ENCODE peak calls at places on chromosomes 7 and 10, in nine cellular contexts. N is C1 segment of cervical spinal cord; I is M059J; M is activated naive CD4-positive, alpha-beta T cell treated with anti-CD3 and anti-CD28 coated beads for 36 hours; R is stimulated activated CD4-positive, alpha-beta T cell treated with anti-CD3 and anti-CD28 coated beads, Interleukin-15, amount 100 ng/mL, for 1 hour; Z is GM12878; E is psoas muscle; J is mesothelial cell of epicardium; D is globus pallidus. S is an unnamed sample.

GRCh38 chr7:95863623-95864022 is 91.3 kb downstream of the DYNC1I1 start:
- DNase-seq in N (no peak), I (no peak), M (no peak), R (no peak), Z (no peak), E (no peak), J (no peak), D (no peak), S (no peak)

GRCh38 chr7:1447551-1448244 is 11.6 kb downstream of the MICALL2 start:
- DNase-seq in N (peak; percentile 49), I (no peak), M (no peak), R (no peak), Z (no peak), E (no peak), J (no peak), D (peak; percentile 80), S (peak; percentile 75)

GRCh38 chr10:121448768-121449456 is 149.3 kb downstream of the FGFR2 start:
- DNase-seq in N (no peak), I (no peak), M (no peak), R (no peak), Z (peak; percentile 40), E (no peak), J (no peak), D (no peak), S (no peak)

GRCh38 chr7:154844499-154844898 is 158.4 kb downstream of the PAXIP1 start:
- DNase-seq in N (no peak), I (no peak), M (no peak), R (no peak), Z (no peak), E (no peak), J (no peak), D (no peak), S (no peak)

GRCh38 chr7:40918701-40919271 is 784.0 kb downstream of the SUGCT start:
- DNase-seq in N (no peak), I (peak; percentile 88), M (no peak), R (no peak), Z (no peak), E (no peak), J (no peak), D (no peak), S (no peak)

GRCh38 chr7:41809487-41810257 is 106.8 kb upstream of the INHBA start:
- DNase-seq in N (no peak), I (peak; percentile 51), M (no peak), R (no peak), Z (no peak), E (no peak), J (no peak), D (no peak), S (no peak)

GRCh38 chr7:100825215-100825671 is 2.1 kb downstream of the EPHB4 start:
- DNase-seq in N (no peak), I (no peak), M (no peak), R (no peak), Z (no peak), E (no peak), J (no peak), D (no peak), S (peak; percentile 42)

GRCh38 chr7:47501406-47501805 is 80.5 kb downstream of the TNS3 start:
- DNase-seq in N (no peak), I (peak; percentile 50), M (no peak), R (no peak), Z (no peak), E (no peak), J (no peak), D (no peak), S (no peak)

GRCh38 chr7:277228-277627 is 12.7 kb upstream of the FOXL3 start:
- DNase-seq in N (no peak), I (no peak), M (no peak), R (no peak), Z (no peak), E (no peak), J (no peak), D (no peak), S (no peak)

GRCh38 chr7:95104739-95105138 is 197.3 kb downstream of the PPP1R9A start:
- DNase-seq in N (no peak), I (peak; percentile 48), M (no peak), R (no peak), Z (no peak), E (no peak), J (no peak), D (no peak), S (no peak)

GRCh38 chr7:116706668-116707126 is 34.7 kb downstream of the MET start:
- DNase-seq in N (no peak), I (peak; percentile 97), M (no peak), R (no peak), Z (no peak), E (no peak), J (no peak), D (no peak), S (no peak)

GRCh38 chr10:69515699-69516547 is 57.3 kb downstream of the NEUROG3 start:
- DNase-seq in N (no peak), I (peak; percentile 63), M (peak; percentile 87), R (peak; percentile 68), Z (peak; percentile 16), E (peak; percentile 66), J (no peak), D (no peak), S (peak; percentile 66)

GRCh38 chr7:40219917-40220316 is 85.1 kb downstream of the SUGCT start:
- DNase-seq in N (no peak), I (peak; percentile 86), M (no peak), R (no peak), Z (no peak), E (no peak), J (no peak), D (no peak), S (no peak)

S was measured in upper lobe of left lung.